ENCODE peak calls at places on chromosomes 5 and 9, in five cellular contexts. One of them, this sample, is unnamed.

GRCh38 chr9:37410969-37411785 is 11.3 kb upstream of the GRHPR start:
- DNase-seq in fibroblast of lung: no peak
- DNase-seq in mammary epithelial cell: peak
- DNase-seq in GM23248: peak
- DNase-seq in adipocyte: peak
- DNase-seq in this sample: peak

GRCh38 chr5:164002653-164003052 is 497.2 kb downstream of the MAT2B start:
- DNase-seq in fibroblast of lung: peak
- DNase-seq in mammary epithelial cell: peak
- DNase-seq in GM23248: peak
- DNase-seq in adipocyte: no peak
- DNase-seq in this sample: no peak

GRCh38 chr9:103992938-103993595 is 101.0 kb upstream of the SMC2 start:
- DNase-seq in fibroblast of lung: no peak
- DNase-seq in mammary epithelial cell: no peak
- DNase-seq in GM23248: no peak
- DNase-seq in adipocyte: no peak
- DNase-seq in this sample: no peak

GRCh38 chr5:133824661-133825254 is 143.7 kb downstream of the C5orf15 start:
- DNase-seq in fibroblast of lung: no peak
- DNase-seq in mammary epithelial cell: peak
- DNase-seq in GM23248: no peak
- DNase-seq in adipocyte: no peak
- DNase-seq in this sample: no peak

GRCh38 chr5:164439799-164440198 is 934.4 kb downstream of the MAT2B start:
- DNase-seq in fibroblast of lung: no peak
- DNase-seq in mammary epithelial cell: no peak
- DNase-seq in GM23248: no peak
- DNase-seq in adipocyte: no peak
- DNase-seq in this sample: no peak

GRCh38 chr9:112754578-112754977 is 4.0 kb downstream of the SNX30 start:
- DNase-seq in fibroblast of lung: peak
- DNase-seq in mammary epithelial cell: peak
- DNase-seq in GM23248: peak
- DNase-seq in adipocyte: peak
- DNase-seq in this sample: no peak

GRCh38 chr9:138063033-138063432 is 185.5 kb downstream of the CACNA1B start:
- DNase-seq in fibroblast of lung: no peak
- DNase-seq in mammary epithelial cell: no peak
- DNase-seq in GM23248: no peak
- DNase-seq in adipocyte: no peak
- DNase-seq in this sample: no peak

GRCh38 chr5:1007221-1007680 is 1.4 kb upstream of the NKD2 start:
- DNase-seq in fibroblast of lung: no peak
- DNase-seq in mammary epithelial cell: no peak
- DNase-seq in GM23248: no peak
- DNase-seq in adipocyte: no peak
- DNase-seq in this sample: no peak

GRCh38 chr5:143428155-143428554 is 24.7 kb upstream of the NR3C1 start:
- DNase-seq in fibroblast of lung: no peak
- DNase-seq in mammary epithelial cell: no peak
- DNase-seq in GM23248: no peak
- DNase-seq in adipocyte: no peak
- DNase-seq in this sample: no peak

DNA sequence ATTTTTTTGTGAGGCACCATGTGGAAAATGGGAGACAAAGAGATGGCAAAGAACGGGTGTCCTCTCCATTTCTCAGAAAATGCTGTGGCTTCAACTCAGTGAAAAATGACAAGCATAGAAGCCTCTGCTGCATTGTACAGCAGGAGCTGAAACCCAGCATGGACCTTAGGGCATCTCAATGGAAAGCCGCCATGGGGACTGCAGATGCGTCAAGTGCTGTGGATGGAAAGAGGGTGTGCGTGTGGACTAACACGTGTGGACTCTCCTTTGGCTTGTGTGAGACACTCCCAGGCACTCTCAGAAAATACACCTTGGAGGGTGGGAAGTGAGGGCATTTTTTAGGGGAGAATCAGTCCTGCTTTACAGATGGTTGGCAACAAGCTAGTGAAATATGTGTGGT is 2.2 kb upstream of the GLRX start:
- DNase-seq in fibroblast of lung: no peak
- DNase-seq in mammary epithelial cell: no peak
- DNase-seq in GM23248: no peak
- DNase-seq in adipocyte: no peak
- DNase-seq in this sample: no peak
- H3K9ac ChIP-seq in fibroblast of lung: no peak
- H3K9ac ChIP-seq in mammary epithelial cell: no peak
- H3K9ac ChIP-seq in GM23248: peak
- H3K9ac ChIP-seq in adipocyte: no peak
- H3K9ac ChIP-seq in this sample: no peak

GRCh38 chr9:16704096-16704488 is 166.4 kb downstream of the BNC2 start:
- DNase-seq in fibroblast of lung: no peak
- DNase-seq in mammary epithelial cell: no peak
- DNase-seq in GM23248: peak
- DNase-seq in adipocyte: no peak
- DNase-seq in this sample: no peak

GRCh38 chr9:16704489-16705111 is 165.9 kb downstream of the BNC2 start:
- DNase-seq in fibroblast of lung: no peak
- DNase-seq in mammary epithelial cell: peak
- DNase-seq in GM23248: no peak
- DNase-seq in adipocyte: peak
- DNase-seq in this sample: peak

GRCh38 chr9:16701347-16701746 is 169.1 kb downstream of the BNC2 start:
- DNase-seq in fibroblast of lung: no peak
- DNase-seq in mammary epithelial cell: no peak
- DNase-seq in GM23248: no peak
- DNase-seq in adipocyte: no peak
- DNase-seq in this sample: no peak

GRCh38 chr9:16708638-16709435 is 161.6 kb downstream of the BNC2 start:
- DNase-seq in fibroblast of lung: peak
- DNase-seq in mammary epithelial cell: no peak
- DNase-seq in GM23248: no peak
- DNase-seq in adipocyte: no peak
- DNase-seq in this sample: peak

DNA sequence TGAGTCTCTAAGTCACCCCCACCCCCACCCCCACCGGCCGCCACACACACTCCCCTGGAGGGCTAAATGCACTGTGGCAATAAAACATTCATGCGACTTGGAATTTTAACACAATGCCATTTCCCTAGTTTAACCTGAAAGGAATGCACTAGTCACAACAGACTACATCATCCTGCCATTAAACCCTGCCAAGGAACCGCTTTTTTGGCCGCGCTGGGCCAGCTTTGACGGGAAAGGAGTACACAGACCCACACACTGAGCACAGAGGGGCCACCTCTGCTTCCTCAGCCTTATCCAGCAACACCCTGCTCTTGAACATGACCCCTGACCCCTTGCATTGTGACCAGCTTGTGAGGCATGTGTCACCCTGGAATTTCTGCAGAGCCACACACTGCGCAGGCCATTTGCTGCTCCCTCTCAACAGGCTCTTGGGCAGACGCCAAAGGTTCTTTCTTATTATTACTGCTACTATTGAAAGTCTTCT is 165.3 kb downstream of the BNC2 start:
- DNase-seq in fibroblast of lung: peak
- DNase-seq in mammary epithelial cell: peak
- DNase-seq in GM23248: peak
- DNase-seq in adipocyte: peak
- DNase-seq in this sample: peak
- H3K9ac ChIP-seq in fibroblast of lung: no peak
- H3K9ac ChIP-seq in mammary epithelial cell: no peak
- H3K9ac ChIP-seq in GM23248: peak
- H3K9ac ChIP-seq in adipocyte: peak
- H3K9ac ChIP-seq in this sample: no peak

DNA sequence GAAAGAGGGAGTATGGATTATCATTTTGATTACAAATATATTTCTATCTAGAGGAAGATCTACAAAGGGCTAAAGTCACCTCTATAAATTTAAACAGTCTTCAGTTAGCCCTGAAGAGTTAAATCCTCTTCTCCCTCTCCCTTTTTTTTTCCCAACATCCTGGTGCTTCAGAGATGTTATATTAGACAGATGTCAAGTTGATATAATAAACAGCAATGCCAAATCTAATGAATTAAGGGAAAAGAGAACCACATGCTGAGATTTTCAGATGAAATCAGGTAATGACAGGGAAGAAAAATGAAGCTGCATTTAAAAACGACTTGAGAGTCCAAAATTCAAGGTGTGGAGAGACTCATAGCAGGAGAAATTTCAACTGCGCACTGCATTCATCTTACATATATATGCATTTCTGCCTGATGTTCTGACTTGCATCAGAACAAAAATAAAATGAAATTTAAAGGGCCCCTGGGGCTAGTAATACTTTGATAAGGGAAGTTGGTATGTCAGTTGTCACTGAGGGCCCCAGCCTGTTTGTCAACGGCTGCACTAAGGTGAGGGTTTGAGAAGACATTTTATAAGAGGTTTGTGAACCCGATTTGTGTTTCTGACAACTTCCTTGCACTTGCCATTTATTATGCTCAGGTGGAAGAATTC is 338.9 kb upstream of the PANK3 start:
- DNase-seq in fibroblast of lung: no peak
- DNase-seq in mammary epithelial cell: no peak
- DNase-seq in GM23248: no peak
- DNase-seq in adipocyte: no peak
- DNase-seq in this sample: no peak
- H3K9ac ChIP-seq in fibroblast of lung: no peak
- H3K9ac ChIP-seq in mammary epithelial cell: no peak
- H3K9ac ChIP-seq in GM23248: no peak
- H3K9ac ChIP-seq in adipocyte: no peak
- H3K9ac ChIP-seq in this sample: no peak

GRCh38 chr5:149702953-149703646 is 27.0 kb upstream of the PPARGC1B start:
- DNase-seq in fibroblast of lung: no peak
- DNase-seq in mammary epithelial cell: no peak
- DNase-seq in GM23248: no peak
- DNase-seq in adipocyte: no peak
- DNase-seq in this sample: no peak

GRCh38 chr5:149700347-149700746 is 29.8 kb upstream of the PPARGC1B start:
- DNase-seq in fibroblast of lung: no peak
- DNase-seq in mammary epithelial cell: no peak
- DNase-seq in GM23248: no peak
- DNase-seq in adipocyte: no peak
- DNase-seq in this sample: no peak

GRCh38 chr5:149707097-149707496 is 23.0 kb upstream of the PPARGC1B start:
- DNase-seq in fibroblast of lung: no peak
- DNase-seq in mammary epithelial cell: no peak
- DNase-seq in GM23248: no peak
- DNase-seq in adipocyte: no peak
- DNase-seq in this sample: no peak

GRCh38 chr5:149706158-149706557 is 24.0 kb upstream of the PPARGC1B start:
- DNase-seq in fibroblast of lung: no peak
- DNase-seq in mammary epithelial cell: no peak
- DNase-seq in GM23248: no peak
- DNase-seq in adipocyte: no peak
- DNase-seq in this sample: no peak

DNA sequence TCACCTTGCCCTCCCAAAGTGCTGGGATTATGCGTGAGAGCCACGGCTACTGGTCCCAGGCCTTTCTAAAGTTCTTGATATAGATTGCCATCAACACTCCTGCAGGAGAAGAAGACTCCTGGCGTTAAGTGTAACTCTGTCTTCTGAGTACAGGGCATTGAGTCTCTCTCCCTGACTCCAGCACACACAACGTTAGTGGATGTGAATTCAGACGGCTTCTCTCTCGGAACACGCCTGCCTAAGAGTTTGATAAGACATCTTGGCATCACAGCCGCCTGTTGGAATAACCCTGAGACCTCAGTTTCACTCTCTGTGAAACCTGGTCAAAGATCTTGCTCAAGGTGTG is 27.5 kb upstream of the PPARGC1B start:
- DNase-seq in fibroblast of lung: no peak
- DNase-seq in mammary epithelial cell: no peak
- DNase-seq in GM23248: no peak
- DNase-seq in adipocyte: no peak
- DNase-seq in this sample: no peak
- H3K9ac ChIP-seq in fibroblast of lung: no peak
- H3K9ac ChIP-seq in mammary epithelial cell: no peak
- H3K9ac ChIP-seq in GM23248: no peak
- H3K9ac ChIP-seq in adipocyte: no peak
- H3K9ac ChIP-seq in this sample: no peak

GRCh38 chr5:132067941-132068808 is 5.4 kb upstream of the CSF2 start:
- DNase-seq in fibroblast of lung: no peak
- DNase-seq in mammary epithelial cell: no peak
- DNase-seq in GM23248: no peak
- DNase-seq in adipocyte: no peak
- DNase-seq in this sample: no peak

GRCh38 chr5:132065351-132065937 is 5.0 kb downstream of the IL3 start:
- DNase-seq in fibroblast of lung: peak
- DNase-seq in mammary epithelial cell: peak
- DNase-seq in GM23248: peak
- DNase-seq in adipocyte: peak
- DNase-seq in this sample: peak

GRCh38 chr5:132066871-132067270 is 6.4 kb downstream of the IL3 start:
- DNase-seq in fibroblast of lung: no peak
- DNase-seq in mammary epithelial cell: no peak
- DNase-seq in GM23248: no peak
- DNase-seq in adipocyte: no peak
- DNase-seq in this sample: no peak

GRCh38 chr5:132065951-132066701 is 5.7 kb downstream of the IL3 start:
- DNase-seq in fibroblast of lung: no peak
- DNase-seq in mammary epithelial cell: no peak
- DNase-seq in GM23248: no peak
- DNase-seq in adipocyte: no peak
- DNase-seq in this sample: no peak

DNA sequence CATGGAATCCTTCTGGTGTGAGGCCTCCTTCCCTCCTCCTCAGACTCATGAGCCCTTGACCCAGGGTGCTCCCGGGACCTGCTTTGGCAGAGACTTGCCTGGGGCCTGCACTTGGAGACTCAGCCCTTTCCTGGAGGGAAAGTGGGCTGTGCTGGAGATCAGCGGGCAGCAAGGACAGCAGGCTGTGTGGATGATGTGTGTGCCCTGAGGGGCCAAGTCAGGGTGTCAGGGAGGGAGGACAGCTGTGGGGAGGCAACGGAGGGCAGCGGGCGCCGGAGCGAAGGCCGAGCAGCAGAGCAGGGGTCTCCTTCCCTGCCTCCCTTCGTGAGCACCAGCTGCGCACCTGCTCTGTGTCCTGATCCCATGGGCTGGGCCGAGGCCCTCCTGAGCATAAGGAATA is 6.1 kb upstream of the CSF2 start:
- DNase-seq in fibroblast of lung: no peak
- DNase-seq in mammary epithelial cell: no peak
- DNase-seq in GM23248: no peak
- DNase-seq in adipocyte: no peak
- DNase-seq in this sample: no peak
- H3K9ac ChIP-seq in fibroblast of lung: no peak
- H3K9ac ChIP-seq in mammary epithelial cell: no peak
- H3K9ac ChIP-seq in GM23248: no peak
- H3K9ac ChIP-seq in adipocyte: no peak
- H3K9ac ChIP-seq in this sample: no peak

GRCh38 chr5:13569088-13569715 is 375.3 kb downstream of the DNAH5 start:
- DNase-seq in fibroblast of lung: no peak
- DNase-seq in mammary epithelial cell: no peak
- DNase-seq in GM23248: no peak
- DNase-seq in adipocyte: no peak
- DNase-seq in this sample: no peak

GRCh38 chr5:13567819-13568218 is 376.7 kb downstream of the DNAH5 start:
- DNase-seq in fibroblast of lung: peak
- DNase-seq in mammary epithelial cell: peak
- DNase-seq in GM23248: peak
- DNase-seq in adipocyte: peak
- DNase-seq in this sample: no peak

GRCh38 chr5:13572188-13572587 is 372.3 kb downstream of the DNAH5 start:
- DNase-seq in fibroblast of lung: no peak
- DNase-seq in mammary epithelial cell: no peak
- DNase-seq in GM23248: no peak
- DNase-seq in adipocyte: no peak
- DNase-seq in this sample: no peak

GRCh38 chr5:13566903-13567339 is 377.6 kb downstream of the DNAH5 start:
- DNase-seq in fibroblast of lung: peak
- DNase-seq in mammary epithelial cell: peak
- DNase-seq in GM23248: peak
- DNase-seq in adipocyte: peak
- DNase-seq in this sample: no peak
- H3K9ac ChIP-seq in fibroblast of lung: no peak
- H3K9ac ChIP-seq in mammary epithelial cell: peak
- H3K9ac ChIP-seq in GM23248: peak
- H3K9ac ChIP-seq in adipocyte: no peak
- H3K9ac ChIP-seq in this sample: no peak